ENCODE peak calls at places on chromosomes 12 and 14, in six cellular contexts. One of them, this sample, is unnamed.

GRCh38 chr14:22084393-22085281 is 411.0 kb upstream of the OR4E1 start:
- DNase-seq in CD4-positive, CD25-positive, alpha-beta regulatory T cell: no peak
- DNase-seq in epithelial cell of esophagus: peak
- DNase-seq in A549: peak
- DNase-seq in neural progenitor cell: peak
- DNase-seq in small intestine: peak
- DNase-seq in this sample: peak

GRCh38 chr12:111975161-111975931 is 37.6 kb downstream of the TMEM116 start:
- DNase-seq in A549: no peak
- DNase-seq in epithelial cell of esophagus: peak
- DNase-seq in CD4-positive, CD25-positive, alpha-beta regulatory T cell: no peak
- DNase-seq in small intestine: no peak
- DNase-seq in neural progenitor cell: no peak
- DNase-seq in this sample: peak

GRCh38 chr12:62907561-62907960 is 27.4 kb downstream of the PPM1H start:
- DNase-seq in CD4-positive, CD25-positive, alpha-beta regulatory T cell: no peak
- DNase-seq in neural progenitor cell: no peak
- DNase-seq in small intestine: no peak
- DNase-seq in epithelial cell of esophagus: no peak
- DNase-seq in A549: no peak
- DNase-seq in this sample: no peak

GRCh38 chr12:66548338-66549049 is 130.4 kb downstream of the GRIP1 start:
- DNase-seq in epithelial cell of esophagus: no peak
- DNase-seq in CD4-positive, CD25-positive, alpha-beta regulatory T cell: no peak
- DNase-seq in A549: no peak
- DNase-seq in small intestine: no peak
- DNase-seq in neural progenitor cell: peak
- DNase-seq in this sample: no peak

GRCh38 chr12:118015944-118016343 is 559 bp upstream of the RFC5 start:
- DNase-seq in epithelial cell of esophagus: no peak
- DNase-seq in small intestine: peak
- DNase-seq in A549: no peak
- DNase-seq in CD4-positive, CD25-positive, alpha-beta regulatory T cell: no peak
- DNase-seq in neural progenitor cell: no peak
- DNase-seq in this sample: no peak

GRCh38 chr14:101721111-101721510 is 40.4 kb upstream of the PPP2R5C start:
- DNase-seq in neural progenitor cell: no peak
- DNase-seq in epithelial cell of esophagus: no peak
- DNase-seq in A549: no peak
- DNase-seq in CD4-positive, CD25-positive, alpha-beta regulatory T cell: no peak
- DNase-seq in small intestine: no peak
- DNase-seq in this sample: no peak

GRCh38 chr12:112236386-112236785 is 111.0 kb downstream of the TRAFD1 start:
- DNase-seq in A549: no peak
- DNase-seq in small intestine: no peak
- DNase-seq in CD4-positive, CD25-positive, alpha-beta regulatory T cell: no peak
- DNase-seq in epithelial cell of esophagus: no peak
- DNase-seq in neural progenitor cell: no peak
- DNase-seq in this sample: no peak

GRCh38 chr12:49672351-49673181 is 34.6 kb downstream of the FMNL3 start:
- DNase-seq in small intestine: no peak
- DNase-seq in neural progenitor cell: no peak
- DNase-seq in CD4-positive, CD25-positive, alpha-beta regulatory T cell: no peak
- DNase-seq in epithelial cell of esophagus: no peak
- DNase-seq in A549: no peak
- DNase-seq in this sample: no peak

GRCh38 chr14:32611752-32612151 is 282.7 kb downstream of the AKAP6 start:
- DNase-seq in small intestine: no peak
- DNase-seq in A549: no peak
- DNase-seq in epithelial cell of esophagus: peak
- DNase-seq in neural progenitor cell: no peak
- DNase-seq in CD4-positive, CD25-positive, alpha-beta regulatory T cell: no peak
- DNase-seq in this sample: peak

GRCh38 chr12:62854024-62854423 is 80.9 kb downstream of the PPM1H start:
- DNase-seq in CD4-positive, CD25-positive, alpha-beta regulatory T cell: no peak
- DNase-seq in A549: no peak
- DNase-seq in small intestine: no peak
- DNase-seq in neural progenitor cell: no peak
- DNase-seq in epithelial cell of esophagus: no peak
- DNase-seq in this sample: no peak

GRCh38 chr12:42862055-42862454 is 272.5 kb upstream of the PRICKLE1 start:
- DNase-seq in epithelial cell of esophagus: peak
- DNase-seq in CD4-positive, CD25-positive, alpha-beta regulatory T cell: no peak
- DNase-seq in neural progenitor cell: no peak
- DNase-seq in small intestine: no peak
- DNase-seq in A549: no peak
- DNase-seq in this sample: peak

GRCh38 chr14:67413806-67414769 is 2.1 kb upstream of the PLEK2 start:
- DNase-seq in small intestine: no peak
- DNase-seq in neural progenitor cell: no peak
- DNase-seq in epithelial cell of esophagus: peak
- DNase-seq in CD4-positive, CD25-positive, alpha-beta regulatory T cell: no peak
- DNase-seq in A549: peak
- DNase-seq in this sample: peak

GRCh38 chr12:44589697-44590096 is 286.4 kb downstream of the NELL2 start:
- DNase-seq in small intestine: no peak
- DNase-seq in CD4-positive, CD25-positive, alpha-beta regulatory T cell: no peak
- DNase-seq in neural progenitor cell: no peak
- DNase-seq in A549: no peak
- DNase-seq in epithelial cell of esophagus: peak
- DNase-seq in this sample: peak

GRCh38 chr14:28763914-28764848 is 2.4 kb upstream of the FOXG1 start:
- DNase-seq in neural progenitor cell: peak
- DNase-seq in epithelial cell of esophagus: no peak
- DNase-seq in A549: no peak
- DNase-seq in CD4-positive, CD25-positive, alpha-beta regulatory T cell: no peak
- DNase-seq in small intestine: no peak
- DNase-seq in this sample: no peak

GRCh38 chr14:91387135-91387849 is 30.3 kb downstream of the CCDC88C start:
- DNase-seq in epithelial cell of esophagus: peak
- DNase-seq in A549: no peak
- DNase-seq in neural progenitor cell: no peak
- DNase-seq in CD4-positive, CD25-positive, alpha-beta regulatory T cell: no peak
- DNase-seq in small intestine: no peak
- DNase-seq in this sample: peak

DNA sequence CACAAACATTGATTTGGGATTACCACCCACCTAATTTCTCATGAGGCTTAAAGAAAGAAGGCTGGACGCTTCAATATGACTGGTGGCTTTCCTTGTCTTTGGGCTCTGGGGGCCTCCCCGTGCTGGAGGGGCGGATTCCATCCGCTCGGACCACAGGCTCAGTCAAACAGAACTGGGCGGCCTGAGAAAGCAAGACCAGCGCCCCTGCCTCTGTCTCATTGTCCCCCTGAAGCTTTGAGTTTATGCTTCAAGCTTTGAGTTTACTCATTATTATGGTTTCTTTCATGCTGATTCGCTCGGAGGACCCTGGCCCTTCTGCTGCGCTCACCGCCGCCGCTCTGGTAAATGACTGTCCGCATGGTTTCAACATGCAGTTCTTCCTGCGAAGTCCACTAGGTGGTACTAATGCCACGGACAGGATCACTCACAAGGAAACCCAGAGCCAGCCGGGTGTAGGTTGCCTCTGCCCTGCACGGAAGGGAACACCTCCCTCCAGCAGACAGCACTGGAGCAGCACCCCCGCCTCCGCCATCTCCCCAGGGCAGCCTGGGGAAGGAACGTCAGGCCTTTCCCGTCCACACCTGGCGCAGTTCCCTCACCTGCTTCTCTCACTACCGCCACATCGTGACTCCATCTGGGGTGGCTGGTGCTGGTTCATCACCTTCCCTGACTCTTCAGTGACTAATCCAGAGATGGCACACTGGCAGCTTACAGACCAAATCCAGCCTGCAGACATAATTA is 13.2 kb upstream of the TIGAR start:
- DNase-seq in neural progenitor cell: peak
- DNase-seq in small intestine: peak
- DNase-seq in epithelial cell of esophagus: peak
- DNase-seq in A549: peak
- DNase-seq in CD4-positive, CD25-positive, alpha-beta regulatory T cell: no peak
- DNase-seq in this sample: peak
- H3K4me3 ChIP-seq in neural progenitor cell: peak
- H3K4me3 ChIP-seq in small intestine: no peak
- H3K4me3 ChIP-seq in epithelial cell of esophagus: no peak
- H3K4me3 ChIP-seq in A549: no peak
- H3K4me3 ChIP-seq in CD4-positive, CD25-positive, alpha-beta regulatory T cell: no peak
- H3K4me3 ChIP-seq in this sample: peak

GRCh38 chr14:52219488-52220084 is 47.9 kb upstream of the PTGDR start:
- DNase-seq in epithelial cell of esophagus: peak
- DNase-seq in neural progenitor cell: no peak
- DNase-seq in small intestine: no peak
- DNase-seq in CD4-positive, CD25-positive, alpha-beta regulatory T cell: no peak
- DNase-seq in A549: no peak
- DNase-seq in this sample: no peak

GRCh38 chr14:52222901-52223300 is 44.6 kb upstream of the PTGDR start:
- DNase-seq in small intestine: no peak
- DNase-seq in neural progenitor cell: peak
- DNase-seq in epithelial cell of esophagus: no peak
- DNase-seq in A549: no peak
- DNase-seq in CD4-positive, CD25-positive, alpha-beta regulatory T cell: no peak
- DNase-seq in this sample: no peak

GRCh38 chr14:52220924-52221802 is 46.3 kb upstream of the PTGDR start:
- DNase-seq in small intestine: peak
- DNase-seq in epithelial cell of esophagus: no peak
- DNase-seq in neural progenitor cell: no peak
- DNase-seq in A549: no peak
- DNase-seq in CD4-positive, CD25-positive, alpha-beta regulatory T cell: no peak
- DNase-seq in this sample: no peak
- H3K4me3 ChIP-seq in small intestine: peak
- H3K4me3 ChIP-seq in epithelial cell of esophagus: no peak
- H3K4me3 ChIP-seq in neural progenitor cell: no peak
- H3K4me3 ChIP-seq in A549: no peak
- H3K4me3 ChIP-seq in CD4-positive, CD25-positive, alpha-beta regulatory T cell: peak
- H3K4me3 ChIP-seq in this sample: no peak

GRCh38 chr12:53955036-53955775 is 503 bp downstream of the HOXC12 start:
- DNase-seq in neural progenitor cell: peak
- DNase-seq in epithelial cell of esophagus: no peak
- DNase-seq in small intestine: no peak
- DNase-seq in A549: no peak
- DNase-seq in CD4-positive, CD25-positive, alpha-beta regulatory T cell: no peak
- DNase-seq in this sample: no peak

GRCh38 chr12:53956251-53956887 is 1.7 kb downstream of the HOXC12 start:
- DNase-seq in neural progenitor cell: no peak
- DNase-seq in epithelial cell of esophagus: no peak
- DNase-seq in small intestine: no peak
- DNase-seq in A549: no peak
- DNase-seq in CD4-positive, CD25-positive, alpha-beta regulatory T cell: no peak
- DNase-seq in this sample: no peak

GRCh38 chr12:53954694-53955035 is at the start of gene HOXC12:
- DNase-seq in A549: no peak
- DNase-seq in small intestine: no peak
- DNase-seq in neural progenitor cell: no peak
- DNase-seq in CD4-positive, CD25-positive, alpha-beta regulatory T cell: no peak
- DNase-seq in epithelial cell of esophagus: no peak
- DNase-seq in this sample: no peak

GRCh38 chr12:53956914-53957536 is 2.3 kb downstream of the HOXC12 start:
- DNase-seq in epithelial cell of esophagus: no peak
- DNase-seq in A549: no peak
- DNase-seq in neural progenitor cell: no peak
- DNase-seq in small intestine: no peak
- DNase-seq in CD4-positive, CD25-positive, alpha-beta regulatory T cell: no peak
- DNase-seq in this sample: no peak

GRCh38 chr12:53955776-53956250 is 1.1 kb downstream of the HOXC12 start:
- DNase-seq in A549: no peak
- DNase-seq in epithelial cell of esophagus: no peak
- DNase-seq in CD4-positive, CD25-positive, alpha-beta regulatory T cell: no peak
- DNase-seq in small intestine: no peak
- DNase-seq in neural progenitor cell: no peak
- DNase-seq in this sample: no peak
- H3K4me3 ChIP-seq in A549: no peak
- H3K4me3 ChIP-seq in epithelial cell of esophagus: no peak
- H3K4me3 ChIP-seq in CD4-positive, CD25-positive, alpha-beta regulatory T cell: no peak
- H3K4me3 ChIP-seq in small intestine: no peak
- H3K4me3 ChIP-seq in neural progenitor cell: no peak
- H3K4me3 ChIP-seq in this sample: no peak

DNA sequence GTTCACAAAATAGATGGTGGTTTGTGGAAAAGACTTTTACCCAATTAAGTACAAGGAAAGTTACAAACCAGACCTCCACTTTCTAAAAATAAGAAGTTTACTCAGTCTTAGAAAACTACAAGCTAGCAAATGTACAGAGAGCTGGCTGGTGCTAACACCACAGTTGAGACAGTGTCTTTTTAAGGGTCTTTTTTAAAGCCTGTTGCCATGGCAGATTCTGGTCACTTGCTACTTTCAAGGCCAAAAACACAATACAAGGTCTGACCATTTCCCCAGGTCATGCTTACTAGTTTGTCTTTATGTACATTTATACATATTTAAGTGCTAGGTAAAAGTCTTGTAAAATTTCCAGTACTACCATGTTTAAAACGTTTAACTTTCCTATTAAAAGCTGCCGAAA is 2.4 kb downstream of the BTG1 start:
- DNase-seq in epithelial cell of esophagus: no peak
- DNase-seq in neural progenitor cell: no peak
- DNase-seq in A549: no peak
- DNase-seq in small intestine: no peak
- DNase-seq in CD4-positive, CD25-positive, alpha-beta regulatory T cell: no peak
- DNase-seq in this sample: no peak
- H3K4me3 ChIP-seq in epithelial cell of esophagus: peak
- H3K4me3 ChIP-seq in neural progenitor cell: peak
- H3K4me3 ChIP-seq in A549: peak
- H3K4me3 ChIP-seq in small intestine: peak
- H3K4me3 ChIP-seq in CD4-positive, CD25-positive, alpha-beta regulatory T cell: peak
- H3K4me3 ChIP-seq in this sample: peak

GRCh38 chr12:70637686-70638085 is 457 bp upstream of the PTPRB start:
- DNase-seq in epithelial cell of esophagus: no peak
- DNase-seq in neural progenitor cell: no peak
- DNase-seq in small intestine: no peak
- DNase-seq in A549: no peak
- DNase-seq in CD4-positive, CD25-positive, alpha-beta regulatory T cell: no peak
- DNase-seq in this sample: no peak
- H3K4me3 ChIP-seq in epithelial cell of esophagus: no peak
- H3K4me3 ChIP-seq in neural progenitor cell: no peak
- H3K4me3 ChIP-seq in small intestine: no peak
- H3K4me3 ChIP-seq in A549: no peak
- H3K4me3 ChIP-seq in CD4-positive, CD25-positive, alpha-beta regulatory T cell: no peak
- H3K4me3 ChIP-seq in this sample: no peak

This sample was measured in astrocyte.